ENCODE peak calls at places on chromosomes 11 and 22, in ten cellular contexts. X is PC-3, J is GM23338, Q is fibroblast of lung, V is heart left ventricle, R is PC-9, O is mesenchymal stem cell, E is GM23248, A is colonic mucosa, B is psoas muscle. W is an unnamed sample.
A peak's percentile ranks its signal among the peaks of the same experiment; 100 is the strongest.

GRCh38 chr11:65314501-65315203 is at the start of gene CDC42EP2:
- DNase-seq in X (peak; percentile 94), J (peak; percentile 87), Q (peak; percentile 76), V (peak; percentile 95), R (peak; percentile 94), O (peak; percentile 90), E (peak; percentile 94), A (peak; percentile 92), B (peak; percentile 90), W (peak; percentile 60)

GRCh38 chr22:32698926-32699619 is 102.4 kb upstream of the TIMP3 start:
- DNase-seq in X (no peak), J (no peak), Q (no peak), V (peak; percentile 77), R (no peak), O (no peak), E (no peak), A (peak; percentile 37), B (peak; percentile 71), W (no peak)

GRCh38 chr11:109853156-109853776 is 239.9 kb upstream of the ZC3H12C start:
- DNase-seq in X (peak; percentile 88), J (peak; percentile 71), Q (peak; percentile 73), V (no peak), R (peak; percentile 21), O (peak; percentile 78), E (peak; percentile 76), A (no peak), B (no peak), W (no peak)

GRCh38 chr11:101456812-101457211 is 127.0 kb downstream of the TRPC6 start:
- DNase-seq in X (peak; percentile 66), J (no peak), Q (peak; percentile 12), V (no peak), R (no peak), O (peak; percentile 45), E (peak; percentile 67), A (no peak), B (no peak), W (no peak)

GRCh38 chr22:19877626-19878339 is 23.1 kb upstream of the GNB1L start:
- DNase-seq in X (no peak), J (no peak), Q (peak; percentile 74), V (peak; percentile 45), R (no peak), O (peak; percentile 72), E (no peak), A (no peak), B (no peak), W (no peak)

GRCh38 chr11:40281055-40281580 is 1178.3 kb downstream of the LRRC4C start:
- DNase-seq in X (no peak), J (peak; percentile 12), Q (peak; percentile 64), V (no peak), R (no peak), O (peak; percentile 71), E (no peak), A (no peak), B (no peak), W (no peak)

GRCh38 chr11:116557261-116557660 is 215.5 kb downstream of the BUD13 start:
- DNase-seq in X (no peak), J (no peak), Q (peak; percentile 19), V (no peak), R (no peak), O (no peak), E (peak; percentile 64), A (no peak), B (no peak), W (no peak)

GRCh38 chr22:29011200-29011867 is 50.3 kb downstream of the C22orf31 start:
- DNase-seq in X (no peak), J (peak; percentile 27), Q (no peak), V (no peak), R (no peak), O (no peak), E (no peak), A (peak; percentile 68), B (no peak), W (no peak)

DNA sequence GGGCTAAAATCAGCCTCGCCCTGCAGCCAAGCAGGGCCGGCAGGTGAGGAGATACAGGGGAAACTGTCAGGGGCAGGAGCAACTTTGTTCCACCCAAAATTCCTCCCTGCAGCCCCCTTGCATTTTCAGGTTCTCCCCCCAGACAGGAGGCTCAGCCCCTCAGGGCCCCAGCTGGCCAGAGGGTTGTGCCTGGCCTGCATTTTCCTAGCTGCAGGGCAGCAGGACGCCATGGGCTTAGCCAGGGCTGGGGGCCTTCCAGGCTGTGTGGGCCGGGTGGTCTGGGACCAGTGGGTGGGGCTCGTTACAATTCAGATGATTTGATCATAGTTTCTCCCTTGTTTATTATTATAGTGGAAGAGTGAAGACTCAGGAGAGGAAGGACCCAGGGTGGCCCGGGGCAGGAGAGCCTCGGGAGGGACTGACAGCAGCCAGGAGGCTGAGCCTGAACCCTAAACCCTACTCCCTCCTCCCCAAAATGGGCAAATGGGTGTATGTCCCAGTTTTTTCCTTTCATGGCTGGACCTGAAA is 40.1 kb downstream of the AHNAK start:
- DNase-seq in X (no peak), J (no peak), Q (no peak), V (no peak), R (no peak), O (no peak), E (no peak), A (no peak), B (no peak), W (no peak)
- H3K27ac ChIP-seq in X (no peak overlapping the region), J (no peak overlapping the region), Q (no peak overlapping the region), V (peak overlapping the region; percentile 39), R (no peak overlapping the region), O (no peak overlapping the region), E (no peak overlapping the region), A (peak overlapping the region; percentile 60), B (no peak overlapping the region), W (no peak overlapping the region)

GRCh38 chr22:22931557-22932270 is 44.1 kb downstream of the IGLL5 start:
- DNase-seq in X (no peak), J (no peak), Q (no peak), V (peak; percentile 46), R (no peak), O (no peak), E (no peak), A (no peak), B (no peak), W (no peak)
- H3K4me1 ChIP-seq in X (peaks cover 10% of the 10 kb centered on the region), J (no peaks in the 10 kb centered on the region), Q (no peaks in the 10 kb centered on the region), V (no peaks in the 10 kb centered on the region), R (no peaks in the 10 kb centered on the region), O (no peaks in the 10 kb centered on the region), E (peaks cover 11% of the 10 kb centered on the region), A (no peaks in the 10 kb centered on the region), B (no peaks in the 10 kb centered on the region), W (peaks cover 11% of the 10 kb centered on the region)

DNA sequence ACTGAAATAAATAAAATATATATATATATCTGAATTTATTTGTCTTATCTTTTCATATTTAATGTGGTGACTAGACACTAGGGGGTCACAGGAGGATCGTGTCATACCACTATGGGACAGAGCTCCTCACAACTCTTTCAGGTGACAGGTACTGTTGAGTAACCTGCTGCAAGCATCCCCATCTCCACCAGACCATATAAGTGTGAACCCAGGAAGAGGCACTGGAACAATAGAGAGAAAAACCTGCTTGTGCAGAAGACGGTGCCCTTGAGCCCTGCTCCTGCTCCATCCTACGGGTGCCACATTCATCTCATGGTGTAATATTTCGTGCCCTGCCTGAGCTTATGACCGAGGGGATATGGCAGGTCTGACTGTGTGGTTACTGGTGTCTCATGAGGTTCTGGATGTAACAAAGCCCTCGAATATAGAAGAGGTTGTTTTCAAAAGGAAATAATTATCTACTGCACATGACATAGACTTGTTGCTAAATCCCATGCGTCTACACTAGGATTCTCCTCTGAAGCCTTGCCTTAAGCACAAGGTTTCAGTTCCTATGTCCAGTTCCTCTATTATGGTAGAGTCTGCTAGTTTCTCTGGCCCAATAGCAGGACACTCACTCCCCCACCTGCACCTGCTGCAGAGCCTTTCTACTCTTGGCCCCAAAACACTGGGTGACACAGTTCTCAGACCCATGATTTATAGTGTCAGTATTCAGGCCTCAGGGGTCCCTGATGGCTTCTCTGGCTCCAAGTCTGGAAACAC is 70.4 kb downstream of the GGTLC2 start:
- DNase-seq in X (no peak), J (no peak), Q (no peak), V (no peak), R (no peak), O (no peak), E (no peak), A (no peak), B (no peak), W (no peak)
- H3K27me3 ChIP-seq in X (no peaks in the 10 kb centered on the region), J (peaks cover 100% of the 10 kb centered on the region), Q (no peaks in the 10 kb centered on the region), V (no peaks in the 10 kb centered on the region), R (no peaks in the 10 kb centered on the region), O (peaks cover 23% of the 10 kb centered on the region), E (no peaks in the 10 kb centered on the region), A (no peaks in the 10 kb centered on the region), B (peaks cover 15% of the 10 kb centered on the region), W (no peaks in the 10 kb centered on the region)

GRCh38 chr22:37511368-37512104 is 7.7 kb downstream of the CARD10 start:
- DNase-seq in X (no peak), J (no peak), Q (peak; percentile 45), V (no peak), R (no peak), O (no peak), E (no peak), A (no peak), B (no peak), W (no peak)
- H3K27ac ChIP-seq in X (peak overlapping the region; percentile 99), J (no peak overlapping the region), Q (peak overlapping the region; percentile 57), V (peak overlapping the region; percentile 41), R (peak overlapping the region; percentile 93), O (peak overlapping the region; percentile 93), E (no peak overlapping the region), A (peak overlapping the region; percentile 88), B (peak overlapping the region; percentile 24), W (no peak overlapping the region)

DNA sequence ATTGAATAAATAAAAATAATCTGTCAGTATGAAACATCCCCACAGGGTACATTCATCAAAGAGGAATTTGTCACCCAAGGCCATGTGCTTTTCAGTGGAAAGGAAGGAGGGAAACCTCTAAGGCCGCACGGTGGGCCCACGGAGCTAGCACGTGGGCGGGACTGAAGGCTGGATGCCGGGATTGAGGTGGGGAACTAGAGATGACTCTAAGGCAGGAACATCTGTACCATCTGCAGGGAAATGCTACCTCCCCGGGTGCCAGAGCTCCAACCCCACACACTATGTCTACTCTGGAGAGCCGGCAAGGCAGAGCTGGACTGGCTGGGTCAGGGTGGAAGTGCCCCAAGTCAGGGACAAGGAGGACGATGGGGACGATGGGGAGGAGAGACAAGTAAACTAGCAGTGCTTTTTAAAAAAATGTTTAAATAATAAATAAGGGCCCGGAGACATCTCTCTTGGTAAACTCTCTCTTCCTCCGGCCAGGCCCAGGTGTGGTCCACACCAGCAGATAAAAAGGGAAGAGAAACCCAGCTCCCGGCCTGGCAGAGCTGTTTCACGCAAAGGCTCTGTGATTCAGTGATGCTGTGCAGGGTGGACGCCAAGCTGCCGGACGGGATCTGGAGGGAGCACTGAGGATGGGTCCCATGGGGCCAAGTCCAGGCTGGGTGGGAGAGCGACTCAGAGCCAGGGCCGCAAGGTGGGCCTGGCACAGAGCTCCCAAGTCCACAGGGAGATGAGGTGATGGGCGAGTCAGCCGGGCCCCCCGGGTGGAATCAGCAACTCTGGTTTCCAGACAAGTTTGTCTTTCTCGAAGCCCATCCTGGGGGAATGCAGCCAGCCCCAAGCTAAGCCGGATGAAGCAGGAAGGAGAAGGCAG is 5.8 kb downstream of the LIF start:
- DNase-seq in X (no peak), J (no peak), Q (no peak), V (no peak), R (no peak), O (no peak), E (no peak), A (no peak), B (no peak), W (no peak)
- H3K4me1 ChIP-seq in X (peaks cover 28% of the 10 kb centered on the region), J (peaks cover 19% of the 10 kb centered on the region), Q (peaks cover 43% of the 10 kb centered on the region), V (peaks cover 3% of the 10 kb centered on the region), R (peaks cover 51% of the 10 kb centered on the region), O (peaks cover 74% of the 10 kb centered on the region), E (peaks cover 9% of the 10 kb centered on the region), A (peaks cover 1% of the 10 kb centered on the region), B (peaks cover under 1% of the 10 kb centered on the region), W (peaks cover 2% of the 10 kb centered on the region)

W was measured in CD8-positive, alpha-beta T cell.